ENCODE peak calls at places on chromosomes 4 and X, in ten cellular contexts. M is BJ, U is lower lobe of right lung, Z is AG09309, I is fibroblast of lung, H is left ventricle myocardium inferior, Q is ascending aorta, O is AG04449, T is MM.1S, W is NB4. B is an unnamed sample.

GRCh38 chr4:52968696-52969095 is 106.6 kb downstream of the RASL11B start:
- DNase-seq in M (no peak), U (no peak), Z (no peak), I (no peak), H (no peak), Q (no peak), O (no peak), T (no peak), W (no peak), B (no peak)

GRCh38 chr4:171880136-171880535 is 66.9 kb downstream of the GALNTL6 start:
- DNase-seq in M (peak), U (no peak), Z (no peak), I (peak), H (no peak), Q (no peak), O (peak), T (no peak), W (no peak), B (peak)

GRCh38 chr4:76969493-76969892 is 19.9 kb downstream of the SEPTIN11 start:
- DNase-seq in M (no peak), U (no peak), Z (no peak), I (no peak), H (no peak), Q (no peak), O (no peak), T (no peak), W (no peak), B (no peak)

GRCh38 chrX:22746081-22746480 is 253.7 kb upstream of the DDX53 start:
- DNase-seq in M (no peak), U (no peak), Z (no peak), I (no peak), H (peak), Q (no peak), O (no peak), T (no peak), W (no peak), B (no peak)

GRCh38 chrX:73127700-73128241 is 48.5 kb upstream of the PABPC1L2A start:
- DNase-seq in M (no peak), U (no peak), Z (no peak), I (no peak), H (no peak), Q (no peak), O (no peak), T (no peak), W (no peak), B (no peak)

GRCh38 chrX:2387614-2388239 is 113.0 kb downstream of the DHRSX start:
- DNase-seq in M (no peak), U (no peak), Z (no peak), I (peak), H (no peak), Q (no peak), O (no peak), T (no peak), W (no peak), B (no peak)

GRCh38 chrX:11296051-11296450 is 2.8 kb downstream of the AMELX start:
- DNase-seq in M (no peak), U (no peak), Z (no peak), I (no peak), H (no peak), Q (no peak), O (no peak), T (no peak), W (no peak), B (no peak)

GRCh38 chr4:152029631-152030030 is 268.8 kb upstream of the GATB start:
- DNase-seq in M (no peak), U (no peak), Z (no peak), I (no peak), H (no peak), Q (no peak), O (no peak), T (no peak), W (peak), B (no peak)

GRCh38 chr4:2825740-2826139 is 17.9 kb upstream of the ADD1 start:
- DNase-seq in M (no peak), U (peak), Z (no peak), I (no peak), H (peak), Q (peak), O (no peak), T (no peak), W (no peak), B (no peak)

GRCh38 chrX:96382018-96382417 is 302.6 kb upstream of the DIAPH2 start:
- DNase-seq in M (no peak), U (no peak), Z (no peak), I (no peak), H (no peak), Q (no peak), O (no peak), T (no peak), W (no peak), B (no peak)

GRCh38 chrX:118975831-118976598 is 1.6 kb downstream of the LONRF3 start:
- DNase-seq in M (no peak), U (peak), Z (no peak), I (peak), H (peak), Q (peak), O (no peak), T (no peak), W (peak), B (no peak)

GRCh38 chrX:41473936-41474725 is 27.0 kb downstream of the NYX start:
- DNase-seq in M (no peak), U (no peak), Z (no peak), I (no peak), H (no peak), Q (no peak), O (no peak), T (no peak), W (no peak), B (no peak)

GRCh38 chrX:41474726-41475100 is 27.6 kb downstream of the NYX start:
- DNase-seq in M (no peak), U (no peak), Z (no peak), I (no peak), H (no peak), Q (no peak), O (no peak), T (no peak), W (no peak), B (no peak)

GRCh38 chrX:41475611-41476241 is 28.6 kb downstream of the NYX start:
- DNase-seq in M (no peak), U (no peak), Z (no peak), I (no peak), H (no peak), Q (no peak), O (no peak), T (no peak), W (no peak), B (no peak)

GRCh38 chrX:41472231-41472815 is 25.2 kb downstream of the NYX start:
- DNase-seq in M (no peak), U (no peak), Z (no peak), I (peak), H (no peak), Q (no peak), O (no peak), T (no peak), W (no peak), B (no peak)

DNA sequence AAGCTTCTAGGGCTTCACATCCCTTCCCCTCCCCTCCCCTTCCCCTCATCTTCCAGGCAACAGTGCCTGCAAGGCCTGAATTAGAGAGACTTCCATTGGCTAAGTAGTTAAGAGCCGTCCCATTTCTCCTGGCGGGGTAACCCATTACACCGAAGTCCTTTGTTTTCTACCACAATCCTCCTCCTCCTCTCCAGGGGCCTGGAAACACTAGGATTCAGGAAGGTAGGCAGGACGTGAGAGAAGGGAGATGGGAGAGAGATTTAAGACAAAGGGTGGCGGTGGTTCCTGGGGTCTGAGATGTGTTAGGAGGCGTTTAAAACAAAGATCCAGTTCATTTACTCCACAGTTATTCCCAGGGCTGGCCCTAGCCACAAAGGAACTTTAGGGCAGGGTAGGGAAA is 28.0 kb downstream of the NYX start:
- DNase-seq in M (no peak), U (no peak), Z (no peak), I (no peak), H (no peak), Q (no peak), O (no peak), T (no peak), W (no peak), B (no peak)
- H3K4me3 ChIP-seq in M (no peak), U (no peak), Z (no peak), I (no peak), H (no peak), Q (no peak), O (no peak), T (no peak), W (no peak), B (no peak)

GRCh38 chrX:48539345-48540014 is at the start of gene TBC1D25:
- DNase-seq in M (peak), U (peak), Z (peak), I (peak), H (peak), Q (peak), O (peak), T (peak), W (peak), B (peak)
- TF ChIP-seq CTCF in M (peak), U (peak), Z (peak), I (peak), H (peak), Q (peak), O (peak), T (peak), W (peak), B (peak)

GRCh38 chr4:63983224-63983623 is 426.0 kb downstream of the TECRL start:
- DNase-seq in M (no peak), U (no peak), Z (no peak), I (no peak), H (no peak), Q (no peak), O (no peak), T (peak), W (no peak), B (no peak)
- H3K4me3 ChIP-seq in M (no peak), U (no peak), Z (no peak), I (no peak), H (no peak), Q (no peak), O (no peak), T (no peak), W (no peak), B (no peak)

GRCh38 chr4:157204634-157205244 is 15.8 kb upstream of the GRIA2 start:
- DNase-seq in M (no peak), U (peak), Z (no peak), I (no peak), H (no peak), Q (no peak), O (no peak), T (peak), W (peak), B (no peak)
- TF ChIP-seq CTCF in M (peak), U (peak), Z (peak), I (peak), H (peak), Q (no peak), O (peak), T (peak), W (peak), B (peak)

DNA sequence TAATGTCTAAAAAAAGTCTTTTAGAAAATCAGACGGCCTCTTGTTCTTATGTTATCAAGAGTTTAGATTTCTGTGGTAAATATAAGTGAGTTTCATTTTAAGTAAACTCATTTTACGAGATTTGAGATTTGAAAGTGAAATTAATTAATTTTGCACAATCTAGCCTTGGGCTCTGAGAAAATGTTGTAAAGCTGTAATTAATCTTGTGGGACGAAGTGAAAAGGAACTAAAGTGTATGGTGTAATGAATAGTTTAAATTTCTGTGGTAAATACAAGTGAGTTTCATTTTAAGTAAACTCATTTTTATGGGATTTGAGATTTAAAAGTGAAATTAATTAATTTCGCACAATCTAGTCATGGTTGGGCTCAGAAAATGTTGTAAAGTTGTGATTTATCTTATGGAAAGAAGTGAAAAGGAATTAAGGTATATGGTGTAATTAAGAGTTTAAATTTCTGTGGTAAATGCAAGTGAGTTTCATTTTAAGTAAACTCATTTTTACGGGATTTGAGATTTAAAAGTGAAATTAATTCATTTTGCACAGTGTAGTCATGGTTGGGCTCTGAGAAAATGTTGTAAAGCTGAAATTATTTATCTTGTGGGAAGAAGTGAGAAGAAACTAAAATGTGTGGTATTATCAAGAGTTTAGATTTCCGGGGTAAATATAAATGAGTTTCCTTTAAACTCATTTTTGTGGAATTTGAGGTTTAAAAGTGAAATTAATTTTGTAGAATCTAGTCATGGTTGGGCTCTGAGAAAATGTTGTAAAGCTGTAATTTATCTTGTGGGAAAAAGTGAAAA is 1.6 kb downstream of the SCML1 start:
- DNase-seq in M (no peak), U (no peak), Z (no peak), I (peak), H (no peak), Q (no peak), O (no peak), T (no peak), W (no peak), B (no peak)
- H3K4me3 ChIP-seq in M (peak), U (peak), Z (peak), I (peak), H (peak), Q (peak), O (peak), T (peak), W (no peak), B (peak)

GRCh38 chr4:891747-892146 is 40.4 kb downstream of the GAK start:
- DNase-seq in M (no peak), U (no peak), Z (no peak), I (no peak), H (no peak), Q (no peak), O (no peak), T (no peak), W (peak), B (no peak)
- TF ChIP-seq CTCF in M (peak), U (no peak), Z (peak), I (no peak), H (peak), Q (no peak), O (peak), T (no peak), W (peak), B (peak)

GRCh38 chrX:78140206-78140605 is 756 bp upstream of the TAF9B start:
- DNase-seq in M (no peak), U (no peak), Z (no peak), I (no peak), H (no peak), Q (no peak), O (no peak), T (no peak), W (no peak), B (no peak)
- H3K4me3 ChIP-seq in M (no peak), U (peak), Z (no peak), I (no peak), H (peak), Q (no peak), O (no peak), T (no peak), W (no peak), B (peak)

DNA sequence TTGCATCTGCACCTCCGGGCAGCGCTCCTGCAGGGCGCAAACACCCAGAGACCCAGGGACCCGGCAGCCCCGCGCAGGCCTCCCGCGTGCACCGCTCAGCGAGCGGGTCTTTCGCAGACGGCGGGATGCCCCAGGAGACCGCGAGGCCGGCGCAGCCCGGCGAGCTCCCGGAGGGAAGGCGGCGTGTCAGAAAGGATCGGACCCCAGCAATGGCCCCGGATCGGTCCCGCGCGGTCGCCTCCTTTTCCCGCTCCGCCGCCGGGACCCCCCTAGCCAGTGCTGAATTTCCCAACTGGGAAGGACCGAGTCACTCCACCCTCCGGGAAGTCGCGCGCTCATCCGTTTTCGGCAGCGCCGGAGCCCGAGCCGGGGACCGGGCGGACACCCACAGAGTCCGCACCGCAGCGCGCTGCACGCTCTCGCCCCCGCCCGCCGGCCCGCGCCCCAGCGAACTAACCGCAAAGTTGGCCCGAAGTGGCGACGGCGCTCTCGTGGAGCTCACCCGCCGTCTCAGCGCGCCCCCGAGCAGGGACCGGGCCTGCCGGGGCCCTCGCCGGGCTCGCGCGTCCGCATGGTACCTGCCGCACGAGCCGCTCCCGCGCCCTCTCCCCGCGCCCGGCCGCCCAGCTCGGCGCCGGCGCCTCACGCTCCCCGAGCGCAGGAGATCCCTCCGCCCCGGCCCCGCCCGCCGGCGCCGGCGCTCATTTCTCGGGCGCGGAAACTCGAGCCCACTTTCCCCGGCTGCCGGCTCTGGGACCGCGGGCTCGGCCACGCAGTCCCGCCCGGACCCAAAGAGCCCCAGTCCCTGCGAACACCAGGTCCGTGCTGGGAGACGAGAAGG is at the start of gene FAT1:
- DNase-seq in M (no peak), U (peak), Z (no peak), I (peak), H (peak), Q (no peak), O (no peak), T (peak), W (no peak), B (no peak)
- TF ChIP-seq CTCF in M (no peak), U (no peak), Z (no peak), I (no peak), H (no peak), Q (peak), O (no peak), T (no peak), W (no peak), B (no peak)

GRCh38 chr4:8579526-8580320 is 469 bp upstream of the GPR78 start:
- DNase-seq in M (no peak), U (no peak), Z (no peak), I (no peak), H (no peak), Q (no peak), O (no peak), T (no peak), W (no peak), B (no peak)
- H3K4me3 ChIP-seq in M (no peak), U (no peak), Z (no peak), I (no peak), H (no peak), Q (no peak), O (no peak), T (no peak), W (no peak), B (no peak)

B was measured in retinal pigment epithelial cell.